ENCODE peak calls at places on chromosomes 13 and 19, in seven cellular contexts. One of them, this sample, is unnamed.

GRCh38 chr13:23828086-23828485 is 61.1 kb downstream of the MIPEP start:
- DNase-seq in naive thymus-derived CD4-positive, alpha-beta T cell: no peak
- DNase-seq in IMR-90: no peak
- DNase-seq in heart left ventricle: no peak
- DNase-seq in NT2/D1: no peak
- DNase-seq in left ventricle myocardium inferior: no peak
- DNase-seq in fibroblast of lung: peak; percentile 16
- DNase-seq in this sample: no peak

GRCh38 chr19:35797663-35798062 is 15.0 kb downstream of the PRODH2 start:
- DNase-seq in heart left ventricle: no peak
- DNase-seq in NT2/D1: no peak
- DNase-seq in naive thymus-derived CD4-positive, alpha-beta T cell: no peak
- DNase-seq in IMR-90: no peak
- DNase-seq in left ventricle myocardium inferior: no peak
- DNase-seq in fibroblast of lung: no peak
- DNase-seq in this sample: no peak

GRCh38 chr13:112444001-112444311 is 67.8 kb downstream of the SPACA7 start:
- DNase-seq in naive thymus-derived CD4-positive, alpha-beta T cell: peak; percentile 5
- DNase-seq in left ventricle myocardium inferior: peak; percentile 49
- DNase-seq in fibroblast of lung: peak; percentile 26
- DNase-seq in IMR-90: peak; percentile 42
- DNase-seq in heart left ventricle: peak; percentile 69
- DNase-seq in NT2/D1: peak; percentile 60
- DNase-seq in this sample: peak; percentile 85

GRCh38 chr19:46546194-46546896 is 50.7 kb upstream of the PNMA8B start:
- DNase-seq in heart left ventricle: no peak
- DNase-seq in naive thymus-derived CD4-positive, alpha-beta T cell: no peak
- DNase-seq in left ventricle myocardium inferior: no peak
- DNase-seq in NT2/D1: no peak
- DNase-seq in fibroblast of lung: peak; percentile 49
- DNase-seq in IMR-90: peak; percentile 14
- DNase-seq in this sample: peak; percentile 72

GRCh38 chr13:33249894-33250293 is 35.7 kb downstream of the STARD13 start:
- DNase-seq in left ventricle myocardium inferior: no peak
- DNase-seq in heart left ventricle: no peak
- DNase-seq in fibroblast of lung: no peak
- DNase-seq in IMR-90: no peak
- DNase-seq in NT2/D1: no peak
- DNase-seq in naive thymus-derived CD4-positive, alpha-beta T cell: no peak
- DNase-seq in this sample: no peak

GRCh38 chr19:30879225-30879624 is 470.0 kb downstream of the TSHZ3 start:
- DNase-seq in heart left ventricle: no peak
- DNase-seq in left ventricle myocardium inferior: no peak
- DNase-seq in IMR-90: no peak
- DNase-seq in naive thymus-derived CD4-positive, alpha-beta T cell: no peak
- DNase-seq in fibroblast of lung: no peak
- DNase-seq in NT2/D1: no peak
- DNase-seq in this sample: no peak

GRCh38 chr19:19643158-19644053 is at the start of gene GMIP:
- DNase-seq in fibroblast of lung: peak; percentile 28
- DNase-seq in naive thymus-derived CD4-positive, alpha-beta T cell: peak; percentile 89
- DNase-seq in heart left ventricle: peak; percentile 91
- DNase-seq in left ventricle myocardium inferior: peak; percentile 82
- DNase-seq in IMR-90: peak; percentile 29
- DNase-seq in NT2/D1: no peak
- DNase-seq in this sample: peak; percentile 37

GRCh38 chr13:27455331-27455855 is 5.0 kb upstream of the MTIF3 start:
- DNase-seq in heart left ventricle: no peak
- DNase-seq in NT2/D1: no peak
- DNase-seq in IMR-90: no peak
- DNase-seq in fibroblast of lung: no peak
- DNase-seq in naive thymus-derived CD4-positive, alpha-beta T cell: peak; percentile 37
- DNase-seq in left ventricle myocardium inferior: no peak
- DNase-seq in this sample: no peak

GRCh38 chr13:38350114-38350617 is 515 bp downstream of the UFM1 start:
- DNase-seq in IMR-90: peak; percentile 50
- DNase-seq in naive thymus-derived CD4-positive, alpha-beta T cell: no peak
- DNase-seq in NT2/D1: no peak
- DNase-seq in fibroblast of lung: peak; percentile 68
- DNase-seq in left ventricle myocardium inferior: peak; percentile 60
- DNase-seq in heart left ventricle: no peak
- DNase-seq in this sample: peak; percentile 58

GRCh38 chr13:46386426-46386995 is 541 bp downstream of the RUBCNL start:
- DNase-seq in NT2/D1: no peak
- DNase-seq in heart left ventricle: no peak
- DNase-seq in IMR-90: no peak
- DNase-seq in fibroblast of lung: no peak
- DNase-seq in naive thymus-derived CD4-positive, alpha-beta T cell: no peak
- DNase-seq in left ventricle myocardium inferior: peak; percentile 15
- DNase-seq in this sample: no peak

GRCh38 chr13:29479716-29480492 is 115.6 kb downstream of the SLC7A1 start:
- DNase-seq in IMR-90: no peak
- DNase-seq in naive thymus-derived CD4-positive, alpha-beta T cell: no peak
- DNase-seq in heart left ventricle: no peak
- DNase-seq in fibroblast of lung: no peak
- DNase-seq in left ventricle myocardium inferior: no peak
- DNase-seq in NT2/D1: no peak
- DNase-seq in this sample: no peak

GRCh38 chr13:24671367-24672117 is 8.7 kb upstream of the ATP12A start:
- DNase-seq in NT2/D1: peak; percentile 50
- DNase-seq in naive thymus-derived CD4-positive, alpha-beta T cell: peak; percentile 22
- DNase-seq in fibroblast of lung: peak; percentile 81
- DNase-seq in IMR-90: peak; percentile 72
- DNase-seq in left ventricle myocardium inferior: no peak
- DNase-seq in heart left ventricle: no peak
- DNase-seq in this sample: peak; percentile 76

GRCh38 chr19:40084948-40085347 is 5.8 kb downstream of the ZNF780A start:
- DNase-seq in fibroblast of lung: no peak
- DNase-seq in left ventricle myocardium inferior: no peak
- DNase-seq in naive thymus-derived CD4-positive, alpha-beta T cell: no peak
- DNase-seq in heart left ventricle: no peak
- DNase-seq in IMR-90: no peak
- DNase-seq in NT2/D1: no peak
- DNase-seq in this sample: no peak

GRCh38 chr13:36432106-36432544 is at the start of gene CCNA1:
- DNase-seq in fibroblast of lung: peak; percentile 40
- DNase-seq in naive thymus-derived CD4-positive, alpha-beta T cell: no peak
- DNase-seq in left ventricle myocardium inferior: peak; percentile 19
- DNase-seq in IMR-90: no peak
- DNase-seq in heart left ventricle: peak; percentile 64
- DNase-seq in NT2/D1: peak; percentile 36
- DNase-seq in this sample: peak; percentile 95

GRCh38 chr19:40599331-40600085 is 1.7 kb upstream of the LTBP4 start:
- DNase-seq in NT2/D1: no peak
- DNase-seq in IMR-90: no peak
- DNase-seq in left ventricle myocardium inferior: no peak
- DNase-seq in heart left ventricle: no peak
- DNase-seq in naive thymus-derived CD4-positive, alpha-beta T cell: no peak
- DNase-seq in fibroblast of lung: no peak
- DNase-seq in this sample: peak; percentile 62

GRCh38 chr13:76297331-76297730 is 588.9 kb downstream of the KCTD12 start:
- DNase-seq in heart left ventricle: no peak
- DNase-seq in fibroblast of lung: no peak
- DNase-seq in left ventricle myocardium inferior: no peak
- DNase-seq in IMR-90: no peak
- DNase-seq in naive thymus-derived CD4-positive, alpha-beta T cell: no peak
- DNase-seq in NT2/D1: no peak
- DNase-seq in this sample: no peak

GRCh38 chr13:39855236-39855635 is 199.8 kb downstream of the COG6 start:
- DNase-seq in NT2/D1: no peak
- DNase-seq in fibroblast of lung: no peak
- DNase-seq in heart left ventricle: no peak
- DNase-seq in naive thymus-derived CD4-positive, alpha-beta T cell: no peak
- DNase-seq in left ventricle myocardium inferior: no peak
- DNase-seq in IMR-90: no peak
- DNase-seq in this sample: no peak

GRCh38 chr19:44759083-44759804 is 10.7 kb downstream of the BCL3 start:
- DNase-seq in naive thymus-derived CD4-positive, alpha-beta T cell: no peak
- DNase-seq in NT2/D1: no peak
- DNase-seq in left ventricle myocardium inferior: no peak
- DNase-seq in fibroblast of lung: no peak
- DNase-seq in IMR-90: no peak
- DNase-seq in heart left ventricle: peak; percentile 1
- DNase-seq in this sample: no peak
- H3K4me1 ChIP-seq in naive thymus-derived CD4-positive, alpha-beta T cell: peaks cover 19% of the 10 kb centered on the region
- H3K4me1 ChIP-seq in NT2/D1: peaks cover 20% of the 10 kb centered on the region
- H3K4me1 ChIP-seq in left ventricle myocardium inferior: peaks cover 50% of the 10 kb centered on the region
- H3K4me1 ChIP-seq in fibroblast of lung: peaks cover 43% of the 10 kb centered on the region
- H3K4me1 ChIP-seq in IMR-90: peaks cover 43% of the 10 kb centered on the region
- H3K4me1 ChIP-seq in heart left ventricle: peaks cover 40% of the 10 kb centered on the region
- H3K4me1 ChIP-seq in this sample: peaks cover 9% of the 10 kb centered on the region

GRCh38 chr19:6373813-6374108 is 1.2 kb downstream of the ALKBH7 start:
- DNase-seq in NT2/D1: no peak
- DNase-seq in IMR-90: no peak
- DNase-seq in fibroblast of lung: no peak
- DNase-seq in naive thymus-derived CD4-positive, alpha-beta T cell: no peak
- DNase-seq in left ventricle myocardium inferior: no peak
- DNase-seq in heart left ventricle: no peak
- DNase-seq in this sample: no peak
- H3K4me3 ChIP-seq in NT2/D1: peak overlapping the region; percentile 30
- H3K4me3 ChIP-seq in IMR-90: peak overlapping the region; percentile 51
- H3K4me3 ChIP-seq in fibroblast of lung: peak overlapping the region; percentile 57
- H3K4me3 ChIP-seq in naive thymus-derived CD4-positive, alpha-beta T cell: peak overlapping the region; percentile 56
- H3K4me3 ChIP-seq in left ventricle myocardium inferior: peak overlapping the region; percentile 99
- H3K4me3 ChIP-seq in heart left ventricle: peak overlapping the region; percentile 92
- H3K4me3 ChIP-seq in this sample: peak overlapping the region; percentile 29

GRCh38 chr19:38839816-38840582 is 8.4 kb upstream of the ECH1 start:
- DNase-seq in left ventricle myocardium inferior: no peak
- DNase-seq in NT2/D1: no peak
- DNase-seq in naive thymus-derived CD4-positive, alpha-beta T cell: no peak
- DNase-seq in IMR-90: peak; percentile 40
- DNase-seq in heart left ventricle: peak; percentile 14
- DNase-seq in fibroblast of lung: peak; percentile 37
- DNase-seq in this sample: no peak
- H3K4me1 ChIP-seq in left ventricle myocardium inferior: peaks cover 59% of the 10 kb centered on the region
- H3K4me1 ChIP-seq in NT2/D1: peaks cover 11% of the 10 kb centered on the region
- H3K4me1 ChIP-seq in naive thymus-derived CD4-positive, alpha-beta T cell: peaks cover 43% of the 10 kb centered on the region
- H3K4me1 ChIP-seq in IMR-90: peaks cover 10% of the 10 kb centered on the region
- H3K4me1 ChIP-seq in heart left ventricle: peaks cover 6% of the 10 kb centered on the region
- H3K4me1 ChIP-seq in fibroblast of lung: peaks cover 11% of the 10 kb centered on the region
- H3K4me1 ChIP-seq in this sample: peaks cover 2% of the 10 kb centered on the region

GRCh38 chr19:2636897-2637683 is 65.4 kb downstream of the GNG7 start:
- DNase-seq in IMR-90: peak; percentile 31
- DNase-seq in heart left ventricle: peak; percentile 83
- DNase-seq in NT2/D1: peak; percentile 47
- DNase-seq in left ventricle myocardium inferior: peak; percentile 69
- DNase-seq in fibroblast of lung: peak; percentile 23
- DNase-seq in naive thymus-derived CD4-positive, alpha-beta T cell: peak; percentile 78
- DNase-seq in this sample: peak; percentile 76
- H3K4me3 ChIP-seq in IMR-90: no peak overlapping the region
- H3K4me3 ChIP-seq in heart left ventricle: no peak overlapping the region
- H3K4me3 ChIP-seq in NT2/D1: peak overlapping the region; percentile 4
- H3K4me3 ChIP-seq in left ventricle myocardium inferior: no peak overlapping the region
- H3K4me3 ChIP-seq in fibroblast of lung: no peak overlapping the region
- H3K4me3 ChIP-seq in naive thymus-derived CD4-positive, alpha-beta T cell: no peak overlapping the region
- H3K4me3 ChIP-seq in this sample: no peak overlapping the region

GRCh38 chr13:99206873-99207272 is 6.2 kb downstream of the UBAC2 start:
- DNase-seq in heart left ventricle: no peak
- DNase-seq in fibroblast of lung: no peak
- DNase-seq in naive thymus-derived CD4-positive, alpha-beta T cell: no peak
- DNase-seq in left ventricle myocardium inferior: no peak
- DNase-seq in NT2/D1: no peak
- DNase-seq in IMR-90: no peak
- DNase-seq in this sample: no peak
- H3K4me1 ChIP-seq in heart left ventricle: peaks cover 32% of the 10 kb centered on the region
- H3K4me1 ChIP-seq in fibroblast of lung: no peaks in the 10 kb centered on the region
- H3K4me1 ChIP-seq in naive thymus-derived CD4-positive, alpha-beta T cell: peaks cover 70% of the 10 kb centered on the region
- H3K4me1 ChIP-seq in left ventricle myocardium inferior: peaks cover 37% of the 10 kb centered on the region
- H3K4me1 ChIP-seq in NT2/D1: peaks cover 4% of the 10 kb centered on the region
- H3K4me1 ChIP-seq in IMR-90: peaks cover 2% of the 10 kb centered on the region
- H3K4me1 ChIP-seq in this sample: peaks cover 5% of the 10 kb centered on the region

GRCh38 chr19:1363599-1363998 is 20.1 kb upstream of the NDUFS7 start:
- DNase-seq in heart left ventricle: no peak
- DNase-seq in naive thymus-derived CD4-positive, alpha-beta T cell: peak; percentile 33
- DNase-seq in fibroblast of lung: no peak
- DNase-seq in left ventricle myocardium inferior: no peak
- DNase-seq in IMR-90: no peak
- DNase-seq in NT2/D1: no peak
- DNase-seq in this sample: no peak
- H3K4me3 ChIP-seq in heart left ventricle: no peak overlapping the region
- H3K4me3 ChIP-seq in naive thymus-derived CD4-positive, alpha-beta T cell: no peak overlapping the region
- H3K4me3 ChIP-seq in fibroblast of lung: no peak overlapping the region
- H3K4me3 ChIP-seq in left ventricle myocardium inferior: no peak overlapping the region
- H3K4me3 ChIP-seq in IMR-90: no peak overlapping the region
- H3K4me3 ChIP-seq in NT2/D1: no peak overlapping the region
- H3K4me3 ChIP-seq in this sample: no peak overlapping the region

GRCh38 chr19:3655402-3656072 is 28.9 kb upstream of the CACTIN start:
- DNase-seq in NT2/D1: no peak
- DNase-seq in IMR-90: peak; percentile 95
- DNase-seq in heart left ventricle: no peak
- DNase-seq in left ventricle myocardium inferior: no peak
- DNase-seq in naive thymus-derived CD4-positive, alpha-beta T cell: no peak
- DNase-seq in fibroblast of lung: peak; percentile 96
- DNase-seq in this sample: no peak
- H3K4me1 ChIP-seq in NT2/D1: no peaks in the 10 kb centered on the region
- H3K4me1 ChIP-seq in IMR-90: peaks cover 3% of the 10 kb centered on the region
- H3K4me1 ChIP-seq in heart left ventricle: no peaks in the 10 kb centered on the region
- H3K4me1 ChIP-seq in left ventricle myocardium inferior: peaks cover under 1% of the 10 kb centered on the region
- H3K4me1 ChIP-seq in naive thymus-derived CD4-positive, alpha-beta T cell: no peaks in the 10 kb centered on the region
- H3K4me1 ChIP-seq in fibroblast of lung: no peaks in the 10 kb centered on the region
- H3K4me1 ChIP-seq in this sample: no peaks in the 10 kb centered on the region

GRCh38 chr19:34135401-34135800 is 36.9 kb upstream of the LSM14A start:
- DNase-seq in left ventricle myocardium inferior: no peak
- DNase-seq in IMR-90: no peak
- DNase-seq in heart left ventricle: no peak
- DNase-seq in NT2/D1: no peak
- DNase-seq in fibroblast of lung: no peak
- DNase-seq in naive thymus-derived CD4-positive, alpha-beta T cell: no peak
- DNase-seq in this sample: no peak
- H3K4me3 ChIP-seq in left ventricle myocardium inferior: peak overlapping the region; percentile 89
- H3K4me3 ChIP-seq in IMR-90: no peak overlapping the region
- H3K4me3 ChIP-seq in heart left ventricle: no peak overlapping the region
- H3K4me3 ChIP-seq in NT2/D1: no peak overlapping the region
- H3K4me3 ChIP-seq in fibroblast of lung: no peak overlapping the region
- H3K4me3 ChIP-seq in naive thymus-derived CD4-positive, alpha-beta T cell: peak overlapping the region; percentile 91
- H3K4me3 ChIP-seq in this sample: no peak overlapping the region

This sample was measured in HAP-1.